ENCODE peak calls at places on chromosome 7, in ten cellular contexts. One of them, this sample, is unnamed.

GRCh38 chr7:121337398-121337797 is 8.6 kb downstream of the WNT16 start:
- DNase-seq in iPS-NIHi11: no peak
- DNase-seq in colonic mucosa: no peak
- DNase-seq in upper lobe of right lung: no peak
- DNase-seq in activated CD4-positive, alpha-beta T cell treated with anti-CD3 and anti-CD28 coated beads for 4 hours: no peak
- DNase-seq in T1000: no peak
- DNase-seq in brain microvascular endothelial cell: no peak
- DNase-seq in trophoblast cell: peak
- DNase-seq in T47D: peak
- DNase-seq in cardiac septum: no peak
- DNase-seq in this sample: no peak

GRCh38 chr7:1314021-1314907 is 81.6 kb downstream of the UNCX start:
- DNase-seq in upper lobe of right lung: no peak
- DNase-seq in activated CD4-positive, alpha-beta T cell treated with anti-CD3 and anti-CD28 coated beads for 4 hours: no peak
- DNase-seq in trophoblast cell: no peak
- DNase-seq in cardiac septum: no peak
- DNase-seq in colonic mucosa: no peak
- DNase-seq in T1000: no peak
- DNase-seq in brain microvascular endothelial cell: no peak
- DNase-seq in iPS-NIHi11: no peak
- DNase-seq in T47D: no peak
- DNase-seq in this sample: peak

GRCh38 chr7:2953588-2954407 is 89.9 kb downstream of the CARD11 start:
- DNase-seq in cardiac septum: peak
- DNase-seq in T47D: no peak
- DNase-seq in activated CD4-positive, alpha-beta T cell treated with anti-CD3 and anti-CD28 coated beads for 4 hours: no peak
- DNase-seq in trophoblast cell: no peak
- DNase-seq in upper lobe of right lung: peak
- DNase-seq in brain microvascular endothelial cell: no peak
- DNase-seq in T1000: no peak
- DNase-seq in iPS-NIHi11: no peak
- DNase-seq in colonic mucosa: no peak
- DNase-seq in this sample: no peak

GRCh38 chr7:279821-280220 is 10.1 kb upstream of the FOXL3 start:
- DNase-seq in cardiac septum: no peak
- DNase-seq in upper lobe of right lung: no peak
- DNase-seq in T47D: no peak
- DNase-seq in trophoblast cell: no peak
- DNase-seq in colonic mucosa: no peak
- DNase-seq in activated CD4-positive, alpha-beta T cell treated with anti-CD3 and anti-CD28 coated beads for 4 hours: no peak
- DNase-seq in T1000: no peak
- DNase-seq in iPS-NIHi11: no peak
- DNase-seq in brain microvascular endothelial cell: no peak
- DNase-seq in this sample: no peak

GRCh38 chr7:305410-306151 is 15.6 kb downstream of the FOXL3 start:
- DNase-seq in brain microvascular endothelial cell: no peak
- DNase-seq in T1000: no peak
- DNase-seq in trophoblast cell: no peak
- DNase-seq in colonic mucosa: no peak
- DNase-seq in cardiac septum: no peak
- DNase-seq in activated CD4-positive, alpha-beta T cell treated with anti-CD3 and anti-CD28 coated beads for 4 hours: no peak
- DNase-seq in T47D: no peak
- DNase-seq in iPS-NIHi11: no peak
- DNase-seq in upper lobe of right lung: peak
- DNase-seq in this sample: peak

GRCh38 chr7:6590645-6591110 is 857 bp downstream of the INTS15 start:
- DNase-seq in brain microvascular endothelial cell: no peak
- DNase-seq in upper lobe of right lung: no peak
- DNase-seq in activated CD4-positive, alpha-beta T cell treated with anti-CD3 and anti-CD28 coated beads for 4 hours: no peak
- DNase-seq in T1000: no peak
- DNase-seq in cardiac septum: no peak
- DNase-seq in trophoblast cell: peak
- DNase-seq in colonic mucosa: no peak
- DNase-seq in iPS-NIHi11: no peak
- DNase-seq in T47D: peak
- DNase-seq in this sample: no peak

GRCh38 chr7:5238500-5238899 is 44.2 kb upstream of the SLC29A4 start:
- DNase-seq in upper lobe of right lung: no peak
- DNase-seq in cardiac septum: no peak
- DNase-seq in trophoblast cell: no peak
- DNase-seq in colonic mucosa: no peak
- DNase-seq in T1000: no peak
- DNase-seq in brain microvascular endothelial cell: no peak
- DNase-seq in activated CD4-positive, alpha-beta T cell treated with anti-CD3 and anti-CD28 coated beads for 4 hours: no peak
- DNase-seq in iPS-NIHi11: no peak
- DNase-seq in T47D: no peak
- DNase-seq in this sample: no peak

GRCh38 chr7:147438216-147438615 is 1152.3 kb upstream of the C7orf33 start:
- DNase-seq in brain microvascular endothelial cell: no peak
- DNase-seq in activated CD4-positive, alpha-beta T cell treated with anti-CD3 and anti-CD28 coated beads for 4 hours: no peak
- DNase-seq in trophoblast cell: no peak
- DNase-seq in T47D: no peak
- DNase-seq in colonic mucosa: no peak
- DNase-seq in iPS-NIHi11: no peak
- DNase-seq in upper lobe of right lung: no peak
- DNase-seq in cardiac septum: no peak
- DNase-seq in T1000: no peak
- DNase-seq in this sample: no peak

GRCh38 chr7:13851756-13852155 is 137.7 kb downstream of the ETV1 start:
- DNase-seq in iPS-NIHi11: peak
- DNase-seq in T47D: no peak
- DNase-seq in cardiac septum: no peak
- DNase-seq in activated CD4-positive, alpha-beta T cell treated with anti-CD3 and anti-CD28 coated beads for 4 hours: no peak
- DNase-seq in brain microvascular endothelial cell: peak
- DNase-seq in T1000: no peak
- DNase-seq in trophoblast cell: no peak
- DNase-seq in colonic mucosa: no peak
- DNase-seq in upper lobe of right lung: no peak
- DNase-seq in this sample: no peak

GRCh38 chr7:42876182-42877068 is 35.4 kb downstream of the C7orf25 start:
- DNase-seq in trophoblast cell: peak
- DNase-seq in T47D: peak
- DNase-seq in brain microvascular endothelial cell: peak
- DNase-seq in activated CD4-positive, alpha-beta T cell treated with anti-CD3 and anti-CD28 coated beads for 4 hours: peak
- DNase-seq in T1000: peak
- DNase-seq in colonic mucosa: peak
- DNase-seq in iPS-NIHi11: peak
- DNase-seq in cardiac septum: no peak
- DNase-seq in upper lobe of right lung: no peak
- DNase-seq in this sample: no peak

GRCh38 chr7:134184767-134185166 is 57.6 kb downstream of the LRGUK start:
- DNase-seq in brain microvascular endothelial cell: peak
- DNase-seq in iPS-NIHi11: no peak
- DNase-seq in colonic mucosa: no peak
- DNase-seq in trophoblast cell: peak
- DNase-seq in T1000: peak
- DNase-seq in upper lobe of right lung: no peak
- DNase-seq in activated CD4-positive, alpha-beta T cell treated with anti-CD3 and anti-CD28 coated beads for 4 hours: no peak
- DNase-seq in cardiac septum: no peak
- DNase-seq in T47D: no peak
- DNase-seq in this sample: no peak

GRCh38 chr7:81299711-81300110 is 380.9 kb upstream of the SEMA3C start:
- DNase-seq in T47D: no peak
- DNase-seq in T1000: no peak
- DNase-seq in trophoblast cell: no peak
- DNase-seq in iPS-NIHi11: no peak
- DNase-seq in upper lobe of right lung: no peak
- DNase-seq in cardiac septum: no peak
- DNase-seq in brain microvascular endothelial cell: no peak
- DNase-seq in activated CD4-positive, alpha-beta T cell treated with anti-CD3 and anti-CD28 coated beads for 4 hours: no peak
- DNase-seq in colonic mucosa: no peak
- DNase-seq in this sample: no peak

GRCh38 chr7:2968616-2969397 is 74.9 kb downstream of the CARD11 start:
- DNase-seq in upper lobe of right lung: peak
- DNase-seq in brain microvascular endothelial cell: no peak
- DNase-seq in trophoblast cell: no peak
- DNase-seq in activated CD4-positive, alpha-beta T cell treated with anti-CD3 and anti-CD28 coated beads for 4 hours: no peak
- DNase-seq in T1000: no peak
- DNase-seq in iPS-NIHi11: no peak
- DNase-seq in colonic mucosa: no peak
- DNase-seq in T47D: no peak
- DNase-seq in cardiac septum: no peak
- DNase-seq in this sample: no peak

GRCh38 chr7:50502947-50503346 is 52.8 kb upstream of the FIGNL1 start:
- DNase-seq in T1000: no peak
- DNase-seq in cardiac septum: no peak
- DNase-seq in brain microvascular endothelial cell: no peak
- DNase-seq in colonic mucosa: no peak
- DNase-seq in trophoblast cell: no peak
- DNase-seq in T47D: no peak
- DNase-seq in iPS-NIHi11: no peak
- DNase-seq in activated CD4-positive, alpha-beta T cell treated with anti-CD3 and anti-CD28 coated beads for 4 hours: no peak
- DNase-seq in upper lobe of right lung: peak
- DNase-seq in this sample: no peak

GRCh38 chr7:77944183-77945182 is 145.9 kb downstream of the PHTF2 start:
- DNase-seq in iPS-NIHi11: no peak
- DNase-seq in T47D: no peak
- DNase-seq in T1000: no peak
- DNase-seq in activated CD4-positive, alpha-beta T cell treated with anti-CD3 and anti-CD28 coated beads for 4 hours: no peak
- DNase-seq in brain microvascular endothelial cell: no peak
- DNase-seq in cardiac septum: no peak
- DNase-seq in colonic mucosa: no peak
- DNase-seq in upper lobe of right lung: no peak
- DNase-seq in trophoblast cell: no peak
- DNase-seq in this sample: no peak

GRCh38 chr7:112121290-112121689 is 84.9 kb downstream of the DOCK4 start:
- DNase-seq in activated CD4-positive, alpha-beta T cell treated with anti-CD3 and anti-CD28 coated beads for 4 hours: no peak
- DNase-seq in cardiac septum: no peak
- DNase-seq in upper lobe of right lung: no peak
- DNase-seq in colonic mucosa: no peak
- DNase-seq in brain microvascular endothelial cell: no peak
- DNase-seq in T47D: no peak
- DNase-seq in iPS-NIHi11: no peak
- DNase-seq in trophoblast cell: no peak
- DNase-seq in T1000: no peak
- DNase-seq in this sample: no peak

GRCh38 chr7:138001529-138002095 is at the start of gene CREB3L2:
- DNase-seq in cardiac septum: peak
- DNase-seq in T1000: peak
- DNase-seq in brain microvascular endothelial cell: peak
- DNase-seq in activated CD4-positive, alpha-beta T cell treated with anti-CD3 and anti-CD28 coated beads for 4 hours: peak
- DNase-seq in T47D: no peak
- DNase-seq in trophoblast cell: peak
- DNase-seq in colonic mucosa: peak
- DNase-seq in upper lobe of right lung: peak
- DNase-seq in iPS-NIHi11: peak
- DNase-seq in this sample: no peak

GRCh38 chr7:130667593-130668257 is 823 bp downstream of the COPG2 start:
- DNase-seq in upper lobe of right lung: no peak
- DNase-seq in brain microvascular endothelial cell: no peak
- DNase-seq in cardiac septum: no peak
- DNase-seq in T47D: peak
- DNase-seq in iPS-NIHi11: peak
- DNase-seq in T1000: no peak
- DNase-seq in colonic mucosa: no peak
- DNase-seq in activated CD4-positive, alpha-beta T cell treated with anti-CD3 and anti-CD28 coated beads for 4 hours: no peak
- DNase-seq in trophoblast cell: peak
- DNase-seq in this sample: no peak

GRCh38 chr7:70619659-70620058 is 512.3 kb upstream of the GALNT17 start:
- DNase-seq in T1000: no peak
- DNase-seq in cardiac septum: no peak
- DNase-seq in upper lobe of right lung: no peak
- DNase-seq in brain microvascular endothelial cell: no peak
- DNase-seq in iPS-NIHi11: no peak
- DNase-seq in T47D: no peak
- DNase-seq in colonic mucosa: no peak
- DNase-seq in activated CD4-positive, alpha-beta T cell treated with anti-CD3 and anti-CD28 coated beads for 4 hours: no peak
- DNase-seq in trophoblast cell: no peak
- DNase-seq in this sample: no peak

This sample was measured in kidney.